ENCODE peak calls at places on chromosomes 12 and 14, in five cellular contexts. F is gastrocnemius medialis, D is testis, L is upper lobe of left lung, J is breast epithelium. Q is an unnamed sample.

GRCh38 chr12:129300011-129300410 is 446.7 kb downstream of the GLT1D1 start:
- DNase-seq in F (no peak), D (no peak), L (no peak), J (no peak), Q (no peak)

GRCh38 chr12:116043673-116044072 is 233.8 kb downstream of the MED13L start:
- DNase-seq in F (no peak), D (no peak), L (no peak), J (no peak), Q (no peak)

GRCh38 chr14:64293976-64294671 is at the start of gene ESR2:
- DNase-seq in F (no peak), D (peak; percentile 84), L (peak; percentile 44), J (no peak), Q (peak; percentile 37)

GRCh38 chr12:49868449-49868848 is 25.5 kb upstream of the BCDIN3D start:
- DNase-seq in F (no peak), D (peak; percentile 29), L (no peak), J (no peak), Q (no peak)

GRCh38 chr12:113056631-113057488 is at the start of gene DTX1:
- DNase-seq in F (no peak), D (peak; percentile 58), L (no peak), J (no peak), Q (no peak)

GRCh38 chr12:77841467-77842054 is 10.9 kb downstream of the NAV3 start:
- DNase-seq in F (no peak), D (no peak), L (no peak), J (no peak), Q (no peak)

GRCh38 chr12:92608418-92609091 is 94.2 kb upstream of the PLEKHG7 start:
- DNase-seq in F (no peak), D (no peak), L (no peak), J (no peak), Q (no peak)

GRCh38 chr12:106282457-106283097 is 20.0 kb upstream of the TCP11L2 start:
- DNase-seq in F (no peak), D (peak; percentile 50), L (peak; percentile 78), J (no peak), Q (peak; percentile 57)

GRCh38 chr14:38210168-38210567 is 2.5 kb downstream of the SSTR1 start:
- DNase-seq in F (no peak), D (no peak), L (no peak), J (no peak), Q (no peak)

GRCh38 chr12:81953541-81953940 is 194.4 kb upstream of the PPFIA2 start:
- DNase-seq in F (no peak), D (no peak), L (no peak), J (no peak), Q (no peak)

GRCh38 chr12:1318327-1319031 is 275.9 kb downstream of the FBXL14 start:
- DNase-seq in F (no peak), D (peak; percentile 38), L (no peak), J (no peak), Q (no peak)

GRCh38 chr12:4867384-4867783 is 42.3 kb upstream of the KCNA1 start:
- DNase-seq in F (no peak), D (no peak), L (no peak), J (no peak), Q (no peak)

GRCh38 chr12:4873947-4874346 is 35.8 kb upstream of the KCNA1 start:
- DNase-seq in F (no peak), D (no peak), L (no peak), J (no peak), Q (no peak)

GRCh38 chr12:4866288-4866687 is 43.4 kb upstream of the KCNA1 start:
- DNase-seq in F (no peak), D (no peak), L (no peak), J (no peak), Q (no peak)

GRCh38 chr12:4871514-4871913 is 38.2 kb upstream of the KCNA1 start:
- DNase-seq in F (no peak), D (no peak), L (no peak), J (no peak), Q (no peak)

DNA sequence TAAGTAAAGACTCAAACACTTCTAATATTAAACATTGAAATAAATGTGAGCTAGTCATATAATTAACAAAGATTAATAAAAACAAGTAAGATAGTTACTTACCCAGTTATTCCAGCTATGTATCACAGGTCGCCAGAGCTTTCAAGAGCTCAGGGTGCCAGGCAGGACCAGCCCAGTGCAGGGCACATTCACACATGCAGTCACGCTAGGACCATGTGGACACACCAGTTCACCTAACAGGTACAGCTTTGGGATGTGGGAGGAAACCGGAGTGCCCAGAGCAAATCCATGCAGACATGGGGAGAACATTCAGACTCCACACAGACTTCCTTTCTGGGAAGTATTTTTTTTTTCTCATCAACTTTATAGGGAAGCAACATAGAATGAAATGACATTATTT is 39.3 kb upstream of the KCNA1 start:
- DNase-seq in F (no peak), D (no peak), L (no peak), J (no peak), Q (no peak)
- TF ChIP-seq POLR2A in F (no peak), D (no peak), L (no peak), J (no peak), Q (no peak)

GRCh38 chr12:117629454-117629853 is 268.0 kb upstream of the NOS1 start:
- DNase-seq in F (no peak), D (no peak), L (no peak), J (no peak), Q (no peak)
- TF ChIP-seq POLR2A in F (no peak), D (no peak), L (no peak), J (no peak), Q (no peak)

DNA sequence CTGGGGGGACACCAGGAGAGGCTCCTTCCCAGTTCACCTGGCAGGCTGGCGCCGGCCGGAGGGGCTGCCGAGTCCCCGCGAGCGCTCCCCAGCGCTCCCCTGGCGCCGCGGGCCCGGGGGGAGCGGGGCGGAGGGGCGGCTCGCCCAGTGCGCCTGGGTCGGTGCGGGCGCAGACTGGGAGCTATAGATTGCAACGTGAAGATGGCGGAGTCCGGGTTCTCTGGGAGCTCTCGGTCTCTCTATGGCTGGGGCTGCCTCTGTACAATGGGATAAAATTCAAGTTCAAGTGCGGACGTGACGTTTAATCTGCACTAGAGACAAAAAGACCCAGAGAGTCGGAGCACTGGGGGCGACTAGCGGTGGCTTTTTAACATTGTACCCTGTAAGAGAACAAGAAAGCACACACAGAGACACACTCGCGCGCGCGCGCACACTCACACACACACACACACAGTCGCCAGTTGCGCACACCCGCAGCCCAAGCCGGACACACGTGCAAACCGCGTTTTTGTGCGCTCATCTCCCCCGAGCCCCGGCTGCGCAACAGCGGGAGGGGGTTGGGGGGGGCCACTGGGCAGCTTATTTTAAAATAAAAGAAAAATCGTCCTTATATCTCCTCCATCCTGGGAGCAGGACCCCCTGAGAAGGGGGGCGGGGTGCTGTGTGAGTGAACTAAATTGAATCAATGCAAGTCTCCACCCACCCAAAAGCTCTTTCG is at the start of gene BCL11B:
- DNase-seq in F (no peak), D (peak; percentile 77), L (peak; percentile 59), J (peak; percentile 54), Q (peak; percentile 82)
- TF ChIP-seq POLR2A in F (no peak), D (no peak), L (no peak), J (no peak), Q (peak; percentile 48)

GRCh38 chr12:51840966-51841365 is 7.6 kb downstream of the FIGNL2 start:
- DNase-seq in F (no peak), D (no peak), L (no peak), J (no peak), Q (no peak)
- TF ChIP-seq POLR2A in F (no peak), D (no peak), L (no peak), J (no peak), Q (no peak)

DNA sequence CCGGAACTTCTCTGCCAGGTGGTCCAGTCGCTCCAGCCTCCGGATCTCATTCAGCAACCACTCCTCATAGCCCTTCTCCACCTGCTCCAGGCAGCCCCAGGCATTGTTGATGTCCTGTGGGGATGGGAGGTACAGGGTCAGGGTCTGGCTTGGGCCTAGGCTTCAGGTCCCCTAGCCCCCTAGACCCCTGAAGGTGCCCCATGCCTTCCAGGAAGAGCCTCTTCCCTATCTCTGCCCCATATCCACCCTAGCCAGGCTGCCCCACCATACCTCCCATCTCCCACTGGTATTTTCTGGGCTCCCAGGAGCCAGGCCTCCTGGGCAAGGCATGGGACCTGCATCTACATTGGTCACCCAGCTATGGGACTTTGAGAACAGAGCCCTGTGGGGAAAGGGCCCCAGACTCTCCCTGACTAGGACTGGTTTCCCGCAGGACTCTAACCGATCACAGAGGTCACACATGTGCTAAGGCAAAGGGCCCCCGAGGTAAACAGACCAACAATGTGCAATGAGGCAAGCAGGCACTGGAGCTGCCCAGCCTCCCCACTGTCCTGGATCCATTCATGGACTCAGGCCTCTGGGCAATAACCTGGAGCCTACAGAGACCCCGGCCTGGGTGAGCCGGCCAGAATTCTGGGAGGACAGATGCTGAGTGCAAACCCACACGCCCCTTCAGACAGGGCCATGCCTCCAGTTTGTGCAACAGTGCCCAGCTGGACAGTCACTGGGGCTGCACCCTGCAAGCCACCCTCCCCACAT is 88.8 kb downstream of the ACTN1 start:
- DNase-seq in F (no peak), D (no peak), L (peak; percentile 8), J (no peak), Q (no peak)
- TF ChIP-seq POLR2A in F (no peak), D (no peak), L (no peak), J (no peak), Q (no peak)

DNA sequence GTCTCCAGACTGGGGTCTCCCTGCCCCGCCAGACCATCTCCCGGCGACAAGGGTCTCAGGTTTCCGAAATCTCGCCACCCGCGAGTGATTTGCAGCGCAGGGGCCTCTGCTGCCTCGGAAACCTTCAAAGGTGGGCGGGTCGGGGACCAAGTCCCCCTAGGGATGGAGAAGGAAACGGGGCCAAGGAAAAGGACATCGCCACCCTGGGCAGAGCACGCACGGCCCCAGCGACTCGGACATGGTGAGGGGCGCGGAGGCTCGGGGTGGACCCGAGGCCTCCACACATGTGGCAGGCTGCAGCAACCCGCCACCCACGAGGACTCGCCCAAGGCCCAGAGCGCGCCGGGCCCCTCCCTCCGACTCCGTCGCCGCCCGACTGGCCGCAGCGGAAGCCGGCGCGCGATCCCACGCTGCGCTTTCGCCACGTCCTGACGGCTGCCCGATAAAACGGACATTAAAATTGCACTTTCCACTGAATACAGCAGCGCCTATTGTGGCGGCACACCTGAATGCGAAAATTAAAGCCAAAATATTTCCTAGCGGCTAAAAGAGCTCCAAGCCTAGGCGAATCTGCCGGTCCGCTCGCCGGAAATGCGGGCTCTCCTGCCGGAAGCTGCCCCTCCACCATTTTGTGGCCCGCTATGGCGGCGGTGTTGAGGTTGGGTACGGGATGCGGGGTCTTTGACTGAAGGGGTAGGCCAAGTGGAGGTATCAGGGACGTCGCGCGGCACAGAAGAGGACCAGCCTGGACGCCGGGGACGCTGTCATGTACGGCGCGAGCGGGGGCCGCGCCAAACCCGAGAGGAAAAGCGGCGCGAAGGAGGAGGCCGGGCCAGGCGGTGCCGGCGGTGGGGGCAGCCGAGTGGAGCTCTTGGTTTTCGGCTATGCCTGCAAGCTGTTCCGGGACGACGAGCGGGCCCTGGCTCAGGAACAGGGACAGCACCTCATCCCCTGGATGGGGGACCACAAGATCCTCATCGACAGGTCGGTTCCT is at the start of gene SFSWAP:
- DNase-seq in F (peak; percentile 46), D (peak; percentile 81), L (peak; percentile 70), J (peak; percentile 44), Q (peak; percentile 75)
- TF ChIP-seq POLR2A in F (peak; percentile 75), D (no peak), L (peak; percentile 77), J (peak; percentile 31), Q (peak; percentile 80)

DNA sequence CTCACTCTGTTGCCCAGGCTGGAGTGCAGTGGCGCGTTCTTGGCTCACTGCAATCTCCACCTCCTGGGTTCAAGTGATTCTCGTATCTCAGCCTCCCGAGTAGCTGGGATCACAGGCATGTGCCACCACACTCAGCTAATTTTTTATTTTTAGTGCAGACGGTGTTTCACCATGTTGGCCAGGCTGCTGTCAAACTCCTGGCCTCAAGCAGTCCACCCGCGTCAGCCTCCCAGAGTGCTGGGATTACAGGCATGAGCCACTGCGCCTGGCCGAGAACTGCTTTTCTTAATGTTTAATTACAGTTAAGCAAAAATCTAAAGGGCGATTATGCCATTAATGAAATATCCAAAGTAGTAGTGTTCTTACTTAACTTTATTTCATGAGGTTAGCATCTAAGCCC is 13.6 kb downstream of the YARS2 start:
- DNase-seq in F (no peak), D (no peak), L (no peak), J (no peak), Q (no peak)
- TF ChIP-seq POLR2A in F (no peak), D (no peak), L (no peak), J (no peak), Q (no peak)